ENCODE peak calls at places on chromosome 16, in five cellular contexts. X is stomach, L is psoas muscle, G is fibroblast of mammary gland, U is uterus. Z is an unnamed sample.

GRCh38 chr16:72264776-72265175 is 92.8 kb upstream of the PMFBP1 start:
- DNase-seq in X (no peak), L (no peak), G (no peak), U (no peak), Z (no peak)

GRCh38 chr16:89113152-89113547 is 19.5 kb downstream of the ACSF3 start:
- DNase-seq in X (no peak), L (no peak), G (no peak), U (no peak), Z (no peak)

GRCh38 chr16:2919511-2920255 is 8.0 kb downstream of the FLYWCH1 start:
- DNase-seq in X (peak), L (peak), G (peak), U (peak), Z (peak)

GRCh38 chr16:84416407-84417321 is 48.3 kb downstream of the ATP2C2 start:
- DNase-seq in X (no peak), L (no peak), G (no peak), U (no peak), Z (no peak)

GRCh38 chr16:11190585-11191565 is 65.1 kb downstream of the SOCS1 start:
- DNase-seq in X (no peak), L (no peak), G (peak), U (no peak), Z (peak)

GRCh38 chr16:17304124-17304813 is 166.5 kb downstream of the XYLT1 start:
- DNase-seq in X (peak), L (no peak), G (peak), U (no peak), Z (no peak)

GRCh38 chr16:21100447-21100846 is 50.2 kb downstream of the DNAH3 start:
- DNase-seq in X (no peak), L (no peak), G (peak), U (no peak), Z (peak)

GRCh38 chr16:73232555-73233422 is 184.9 kb upstream of the ZFHX3 start:
- DNase-seq in X (no peak), L (peak), G (peak), U (peak), Z (peak)

GRCh38 chr16:52068447-52069074 is 478.4 kb downstream of the TOX3 start:
- DNase-seq in X (peak), L (no peak), G (peak), U (no peak), Z (peak)

GRCh38 chr16:87200637-87201036 is 116.6 kb downstream of the C16orf95 start:
- DNase-seq in X (no peak), L (no peak), G (no peak), U (no peak), Z (no peak)

GRCh38 chr16:89922477-89922883 is 662 bp upstream of the TUBB3 start:
- DNase-seq in X (peak), L (peak), G (peak), U (peak), Z (peak)

GRCh38 chr16:70410736-70411135 is 28.2 kb downstream of the ST3GAL2 start:
- DNase-seq in X (peak), L (no peak), G (no peak), U (no peak), Z (no peak)

GRCh38 chr16:7653746-7654145 is 321.1 kb downstream of the RBFOX1 start:
- DNase-seq in X (no peak), L (no peak), G (no peak), U (no peak), Z (no peak)

GRCh38 chr16:57617604-57618111 is 10.8 kb upstream of the ADGRG1 start:
- DNase-seq in X (peak), L (no peak), G (no peak), U (no peak), Z (no peak)

GRCh38 chr16:2178321-2179106 is 17.9 kb downstream of the CASKIN1 start:
- DNase-seq in X (no peak), L (no peak), G (peak), U (no peak), Z (peak)

GRCh38 chr16:85554114-85554790 is 58.9 kb upstream of the GSE1 start:
- DNase-seq in X (peak), L (peak), G (peak), U (peak), Z (peak)

GRCh38 chr16:50884066-50884860 is 142.4 kb downstream of the CYLD start:
- DNase-seq in X (no peak), L (no peak), G (no peak), U (no peak), Z (no peak)

GRCh38 chr16:85986931-85987749 is 88.2 kb downstream of the IRF8 start:
- DNase-seq in X (no peak), L (no peak), G (no peak), U (no peak), Z (no peak)

GRCh38 chr16:69223882-69224281 is 36.9 kb downstream of the SNTB2 start:
- DNase-seq in X (no peak), L (no peak), G (peak), U (no peak), Z (no peak)

GRCh38 chr16:11389631-11390565 is 44.6 kb downstream of the RMI2 start:
- DNase-seq in X (no peak), L (no peak), G (no peak), U (no peak), Z (no peak)

GRCh38 chr16:5490499-5490898 is 392.9 kb upstream of the EEF2KMT start:
- DNase-seq in X (no peak), L (peak), G (peak), U (no peak), Z (no peak)

GRCh38 chr16:11639925-11640899 is 28.0 kb upstream of the SNN start:
- DNase-seq in X (peak), L (peak), G (peak), U (peak), Z (peak)

GRCh38 chr16:81723098-81723723 is 55.9 kb upstream of the PLCG2 start:
- DNase-seq in X (no peak), L (no peak), G (peak), U (no peak), Z (peak)

GRCh38 chr16:49580751-49581303 is 207.2 kb downstream of the C16orf78 start:
- DNase-seq in X (no peak), L (no peak), G (no peak), U (no peak), Z (peak)

GRCh38 chr16:84891149-84891795 is 71.5 kb downstream of the CRISPLD2 start:
- DNase-seq in X (no peak), L (no peak), G (no peak), U (no peak), Z (no peak)

GRCh38 chr16:51508813-51509212 is 357.7 kb upstream of the SALL1 start:
- DNase-seq in X (no peak), L (no peak), G (peak), U (peak), Z (peak)

GRCh38 chr16:89473791-89474414 is 16.5 kb downstream of the ANKRD11 start:
- DNase-seq in X (no peak), L (no peak), G (peak), U (no peak), Z (peak)

GRCh38 chr16:50265260-50265659 is 1.1 kb upstream of the ADCY7 start:
- DNase-seq in X (peak), L (no peak), G (no peak), U (no peak), Z (no peak)

GRCh38 chr16:83162791-83163190 is 536.0 kb downstream of the CDH13 start:
- DNase-seq in X (no peak), L (no peak), G (no peak), U (no peak), Z (no peak)

GRCh38 chr16:63720848-63721247 is 1401.0 kb downstream of the CDH11 start:
- DNase-seq in X (no peak), L (no peak), G (no peak), U (no peak), Z (no peak)
- TF ChIP-seq CTCF in X (no peak), L (no peak), G (no peak), U (no peak), Z (peak)

GRCh38 chr16:728131-728889 is 1.4 kb downstream of the HAGHL start:
- DNase-seq in X (peak), L (peak), G (peak), U (no peak), Z (peak)

GRCh38 chr16:728890-729744 is 2.2 kb downstream of the HAGHL start:
- DNase-seq in X (no peak), L (no peak), G (no peak), U (no peak), Z (no peak)

GRCh38 chr16:732332-732731 is 5.4 kb downstream of the HAGHL start:
- DNase-seq in X (no peak), L (no peak), G (no peak), U (no peak), Z (no peak)

GRCh38 chr16:730666-731509 is 4.0 kb downstream of the HAGHL start:
- DNase-seq in X (no peak), L (no peak), G (no peak), U (no peak), Z (no peak)

DNA sequence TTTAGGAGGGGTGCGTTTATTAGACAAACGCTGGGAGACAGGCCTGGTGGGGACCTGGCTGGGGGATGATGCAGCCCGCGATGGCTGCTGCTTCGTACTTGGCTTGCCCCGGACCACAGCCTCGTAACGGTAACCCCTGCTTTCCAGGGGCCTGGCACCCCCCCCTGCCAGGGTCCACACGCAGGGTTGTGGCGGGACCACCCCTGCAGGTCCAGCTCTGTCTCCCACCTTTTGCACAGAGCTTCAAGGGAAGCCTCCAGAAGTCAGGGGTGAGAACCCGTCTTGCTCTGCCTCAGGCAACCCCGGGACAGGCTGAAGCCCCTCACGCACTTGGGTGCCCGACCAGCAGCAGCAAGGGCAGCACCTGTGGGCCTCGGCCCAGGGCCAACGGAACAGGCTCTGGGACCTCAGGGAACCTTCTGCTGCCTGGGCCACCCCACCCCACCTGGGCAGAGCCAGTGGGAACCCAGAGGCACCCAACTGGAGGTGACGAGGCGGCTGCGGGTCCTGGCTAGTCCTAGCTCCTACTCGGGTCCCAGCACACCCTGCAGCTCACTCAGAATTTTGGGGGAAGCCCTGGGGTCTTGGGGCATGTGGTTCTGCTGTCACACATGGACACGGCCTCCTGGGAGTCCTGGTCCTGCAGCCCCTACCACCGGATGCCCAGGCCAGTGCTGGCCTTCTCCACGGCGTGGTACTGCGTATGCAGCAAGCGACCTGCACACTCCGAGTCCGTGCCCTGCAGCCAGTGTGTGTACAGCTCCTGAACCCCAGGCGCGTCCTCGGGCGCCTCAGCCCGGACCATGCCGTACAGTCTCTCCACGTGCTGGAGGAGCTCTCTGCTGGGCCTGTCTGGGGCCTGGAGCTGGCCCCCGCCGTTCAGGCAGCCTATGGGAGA is 3.1 kb downstream of the HAGHL start:
- DNase-seq in X (no peak), L (no peak), G (no peak), U (no peak), Z (no peak)
- H3K4me3 ChIP-seq in X (no peak), L (no peak), G (no peak), U (no peak), Z (no peak)

DNA sequence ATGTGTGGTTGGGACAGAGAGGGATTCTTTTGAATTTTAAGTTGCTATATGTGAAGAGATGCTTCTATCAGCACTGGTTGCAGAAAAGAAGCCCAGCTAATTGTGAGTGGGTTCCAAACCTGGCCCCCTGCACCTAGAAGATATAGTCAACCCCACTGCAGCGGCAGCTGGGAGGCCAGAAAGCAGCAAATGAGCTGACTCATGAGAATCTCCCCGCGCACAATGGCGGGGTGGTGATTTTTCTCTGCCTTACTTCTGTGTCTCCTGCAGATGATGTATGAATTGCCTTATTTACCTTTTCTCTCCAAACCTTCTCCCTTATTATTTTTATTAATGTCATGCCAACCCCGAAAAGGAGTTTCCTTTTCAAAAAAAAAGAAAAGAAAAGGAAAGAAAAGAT is 89.7 kb downstream of the MAF start:
- DNase-seq in X (no peak), L (no peak), G (no peak), U (no peak), Z (no peak)
- TF ChIP-seq CTCF in X (no peak), L (no peak), G (no peak), U (no peak), Z (no peak)

DNA sequence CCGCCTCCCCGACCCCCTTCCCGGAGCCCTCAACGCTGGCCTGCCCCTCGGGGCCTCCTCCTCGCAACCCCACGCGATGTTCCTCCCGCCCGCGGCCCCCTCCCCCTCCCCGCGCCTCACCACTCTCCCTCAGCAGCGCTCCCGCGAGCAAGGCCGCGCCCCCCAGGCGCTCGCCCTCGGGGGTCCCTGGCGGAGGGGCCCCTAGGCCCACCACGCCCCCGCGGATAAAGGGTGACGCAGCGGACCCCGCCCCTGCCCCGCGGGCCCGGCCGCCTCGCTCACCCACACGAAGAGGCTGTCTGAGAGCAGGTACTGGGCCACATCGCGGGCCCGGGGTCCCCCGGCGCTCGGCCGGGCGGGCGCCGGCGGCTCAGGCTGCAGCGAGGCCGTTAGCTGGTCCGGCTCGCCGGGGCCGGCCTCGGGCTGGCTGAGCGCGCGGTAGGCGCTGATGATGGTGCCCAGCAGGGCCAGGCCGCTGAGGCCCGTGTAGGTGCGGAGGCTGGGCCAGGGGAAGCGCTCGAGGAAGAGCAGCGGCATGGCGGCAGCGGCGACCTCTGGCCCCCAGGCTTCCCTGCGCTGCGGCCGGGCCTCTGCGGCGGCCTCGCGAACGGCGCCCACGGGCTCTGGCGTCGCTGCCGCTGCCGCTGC is 430 bp downstream of the AMFR start:
- DNase-seq in X (no peak), L (peak), G (peak), U (peak), Z (peak)
- H3K4me3 ChIP-seq in X (peak), L (peak), G (peak), U (peak), Z (peak)

DNA sequence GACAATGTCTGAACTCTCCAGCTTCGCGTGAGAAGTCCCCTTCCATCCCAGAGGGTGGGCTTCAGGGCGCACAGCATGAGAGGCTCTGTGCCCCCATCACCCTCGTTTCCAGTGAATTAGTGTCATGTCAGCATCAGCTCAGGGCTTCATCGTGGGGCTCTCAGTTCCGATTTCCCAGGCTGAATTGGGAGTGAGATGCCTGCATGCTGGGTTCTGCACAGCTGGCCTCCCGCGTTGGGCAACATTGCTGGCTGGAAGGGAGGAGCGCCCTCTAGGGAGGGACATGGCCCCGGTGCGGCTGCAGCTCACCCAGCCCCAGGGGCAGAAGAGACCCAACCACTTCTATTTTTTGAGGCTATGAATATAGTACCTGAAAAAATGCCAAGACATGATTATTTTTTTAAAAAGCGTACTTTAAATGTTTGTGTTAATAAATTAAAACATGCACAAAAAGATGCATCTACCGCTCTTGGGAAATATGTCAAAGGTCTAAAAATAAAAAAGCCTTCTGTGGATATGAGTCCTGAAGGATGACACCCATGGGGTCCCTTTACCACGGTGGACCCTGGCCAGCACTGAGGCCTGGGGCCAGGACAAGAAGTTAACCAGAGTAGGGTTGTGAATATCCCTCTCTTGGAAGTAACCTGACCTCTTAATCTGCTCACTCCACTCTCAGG is 10.5 kb upstream of the ITGAD start:
- DNase-seq in X (peak), L (peak), G (peak), U (peak), Z (peak)
- TF ChIP-seq CTCF in X (peak), L (peak), G (peak), U (peak), Z (peak)